ENCODE peak calls at places on chromosomes 3 and 15, in ten cellular contexts. Z, U, G, B, Q, K, Y, H, M and R are unnamed samples.

GRCh38 chr15:40339621-40339945 is 1.2 kb downstream of the CCDC9B start:
- DNase-seq in H (no peak), K (no peak), G (no peak), Y (no peak), M (no peak), Q (no peak), U (no peak), B (no peak), Z (no peak), R (no peak)

GRCh38 chr15:90957105-90957790 is 2.6 kb downstream of the RCCD1 start:
- DNase-seq in B (peak), K (peak), M (peak), Z (no peak), Y (peak), U (peak), H (peak), Q (no peak), G (no peak), R (no peak)

GRCh38 chr3:3133490-3133889 is 6.8 kb downstream of the TRNT1 start:
- DNase-seq in K (no peak), G (no peak), Q (no peak), H (no peak), M (peak), B (no peak), Z (no peak), Y (no peak), U (no peak), R (no peak)

GRCh38 chr15:43776101-43776717 is 557 bp downstream of the ELL3 start:
- DNase-seq in Y (peak), Z (no peak), M (no peak), H (no peak), U (peak), Q (peak), G (no peak), K (no peak), B (no peak), R (peak)

GRCh38 chr3:46986782-46987484 is 7.5 kb downstream of the NBEAL2 start:
- DNase-seq in K (no peak), M (no peak), B (no peak), Q (no peak), Y (no peak), H (no peak), Z (no peak), U (no peak), G (no peak), R (no peak)

GRCh38 chr15:83285979-83286553 is 1.6 kb upstream of the BNC1 start:
- DNase-seq in Y (no peak), H (no peak), U (no peak), M (peak), Z (no peak), G (peak), K (peak), Q (no peak), B (peak), R (no peak)

GRCh38 chr3:195754906-195755305 is 34.1 kb downstream of the MUC20 start:
- DNase-seq in K (no peak), Z (no peak), B (no peak), H (peak), U (no peak), Y (no peak), M (no peak), G (no peak), Q (no peak), R (no peak)

GRCh38 chr3:177995733-177996085 is 540.5 kb upstream of the KCNMB2 start:
- DNase-seq in Q (no peak), G (no peak), K (no peak), M (no peak), B (no peak), Y (no peak), H (no peak), U (no peak), Z (no peak), R (no peak)

GRCh38 chr3:39205131-39205530 is 12.7 kb upstream of the XIRP1 start:
- DNase-seq in H (peak), K (no peak), U (no peak), Q (no peak), Y (no peak), B (no peak), M (no peak), Z (no peak), G (no peak), R (no peak)

GRCh38 chr3:53772562-53773329 is 73.5 kb downstream of the CHDH start:
- DNase-seq in M (peak), G (no peak), H (no peak), Z (no peak), K (peak), U (no peak), Y (no peak), Q (no peak), B (no peak), R (no peak)

GRCh38 chr3:116445291-116445841 is at the start of gene LSAMP:
- DNase-seq in H (no peak), M (peak), Z (no peak), B (peak), G (no peak), Y (peak), Q (no peak), K (peak), U (peak), R (no peak)

GRCh38 chr3:171811059-171811912 is 1.0 kb upstream of the PLD1 start:
- DNase-seq in U (no peak), M (peak), H (no peak), Z (no peak), Y (no peak), Q (peak), B (peak), K (peak), G (peak), R (no peak)

GRCh38 chr3:151579571-151580270 is 118.9 kb upstream of the IGSF10 start:
- DNase-seq in G (no peak), Y (no peak), Q (peak), M (no peak), B (peak), H (no peak), K (peak), U (no peak), Z (no peak), R (no peak)

GRCh38 chr3:95629802-95630201 is 1184.6 kb upstream of the EPHA6 start:
- DNase-seq in G (no peak), Z (no peak), U (no peak), M (no peak), H (no peak), K (no peak), Q (no peak), B (no peak), Y (no peak), R (no peak)

GRCh38 chr3:54706783-54707182 is 221.1 kb downstream of the LRTM1 start:
- DNase-seq in H (no peak), M (no peak), G (no peak), B (no peak), U (no peak), Y (no peak), K (no peak), Q (no peak), Z (no peak), R (no peak)

GRCh38 chr3:15102256-15102655 is 3.3 kb upstream of the RBSN start:
- DNase-seq in K (no peak), B (no peak), M (no peak), Z (no peak), Y (no peak), G (no peak), H (no peak), U (no peak), Q (peak), R (no peak)

GRCh38 chr3:10594915-10595314 is 89.5 kb upstream of the ATP2B2 start:
- DNase-seq in K (peak), Z (peak), H (no peak), Q (peak), Y (peak), B (peak), U (no peak), G (peak), M (peak), R (peak)

GRCh38 chr3:195539479-195539878 is 3.6 kb downstream of the PPP1R2 start:
- DNase-seq in U (no peak), Z (no peak), M (no peak), B (no peak), G (no peak), K (no peak), Q (no peak), H (no peak), Y (no peak), R (no peak)

GRCh38 chr15:88513195-88513594 is 33.3 kb downstream of the DET1 start:
- DNase-seq in G (no peak), Q (no peak), H (no peak), B (no peak), Y (no peak), M (peak), Z (no peak), U (no peak), K (peak), R (no peak)

GRCh38 chr3:63193647-63194046 is 84.5 kb upstream of the SYNPR start:
- DNase-seq in U (no peak), M (no peak), Z (no peak), H (no peak), Y (no peak), G (no peak), B (peak), K (peak), Q (no peak), R (no peak)

DNA sequence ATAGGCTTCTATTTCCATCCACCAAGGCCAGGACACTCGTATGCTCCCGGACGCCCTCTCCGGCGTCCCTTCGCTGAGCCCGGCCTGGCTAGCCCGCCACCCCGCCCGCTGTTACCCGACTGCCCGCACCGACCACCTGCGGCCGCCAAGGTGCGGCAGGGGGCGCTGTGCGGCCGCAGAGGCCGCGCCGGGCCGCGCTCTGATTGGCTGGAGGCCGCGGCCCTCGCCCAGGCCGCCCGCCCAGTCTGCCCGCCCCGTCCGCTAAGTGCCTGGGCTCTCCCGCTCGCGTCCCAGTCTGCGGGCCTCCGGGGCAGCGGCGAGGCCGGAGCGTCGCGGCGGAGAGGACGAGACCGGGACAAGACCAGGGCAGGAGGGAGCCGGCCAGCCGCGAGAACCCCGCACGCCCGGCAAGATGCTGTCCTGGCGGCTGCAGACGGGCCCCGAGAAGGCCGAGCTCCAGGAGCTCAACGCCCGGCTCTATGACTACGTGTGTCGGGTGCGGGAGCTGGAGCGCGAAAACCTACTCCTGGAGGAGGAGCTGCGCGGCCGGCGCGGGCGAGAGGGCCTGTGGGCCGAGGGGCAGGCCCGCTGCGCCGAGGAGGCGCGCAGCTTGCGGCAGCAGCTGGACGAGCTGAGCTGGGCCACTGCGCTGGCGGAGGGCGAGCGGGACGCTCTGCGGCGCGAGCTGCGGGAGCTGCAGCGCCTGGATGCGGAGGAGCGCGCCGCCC is at the start of gene SYNM:
- DNase-seq in Q (peak), Y (peak), Z (no peak), K (peak), B (peak), U (peak), H (peak), M (peak), G (peak), R (peak)
- TF ChIP-seq CTCF in Q (peak), Y (peak), Z (no peak), K (peak), B (no peak), U (peak), H (peak), M (peak), G (peak), R (peak)

GRCh38 chr3:22117751-22118346 is 366.8 kb upstream of the ZNF385D start:
- DNase-seq in Z (no peak), G (no peak), H (no peak), M (peak), U (no peak), B (peak), Y (no peak), Q (no peak), K (peak), R (no peak)
- TF ChIP-seq CTCF in Z (no peak), G (peak), H (peak), M (peak), U (peak), B (peak), Y (peak), Q (peak), K (peak), R (peak)

GRCh38 chr3:109731639-109732473 is 394.5 kb upstream of the DPPA4 start:
- DNase-seq in H (no peak), U (peak), Z (peak), G (peak), Q (no peak), Y (peak), K (peak), B (peak), M (peak), R (peak)
- TF ChIP-seq CTCF in H (peak), U (peak), Z (peak), G (peak), Q (peak), Y (peak), K (peak), B (peak), M (peak), R (peak)

GRCh38 chr15:60390931-60391501 is 6.8 kb downstream of the ANXA2 start:
- DNase-seq in M (peak), Y (no peak), U (no peak), H (no peak), K (peak), Q (peak), B (peak), G (no peak), Z (no peak), R (no peak)
- TF ChIP-seq CTCF in M (peak), Y (no peak), U (no peak), H (peak), K (peak), Q (no peak), B (no peak), G (peak), Z (no peak), R (no peak)

GRCh38 chr3:32237670-32238026 is 832 bp upstream of the CMTM8 start:
- DNase-seq in B (no peak), U (no peak), G (no peak), M (no peak), H (no peak), Z (no peak), K (no peak), Q (no peak), Y (no peak), R (no peak)
- TF ChIP-seq CTCF in B (no peak), U (no peak), G (no peak), M (no peak), H (no peak), Z (no peak), K (no peak), Q (no peak), Y (no peak), R (no peak)

GRCh38 chr15:101017041-101017754 is 98.0 kb downstream of the LRRK1 start:
- DNase-seq in Z (no peak), G (no peak), Q (no peak), Y (peak), U (no peak), B (no peak), K (no peak), M (peak), H (no peak), R (no peak)

GRCh38 chr15:101016581-101016980 is 97.4 kb downstream of the LRRK1 start:
- DNase-seq in Q (no peak), H (no peak), Y (no peak), M (no peak), U (no peak), Z (no peak), G (no peak), B (no peak), K (no peak), R (no peak)

GRCh38 chr15:101014276-101014675 is 95.1 kb downstream of the LRRK1 start:
- DNase-seq in K (no peak), B (no peak), Y (no peak), M (no peak), H (no peak), U (no peak), Q (no peak), Z (no peak), G (no peak), R (no peak)

GRCh38 chr15:101013769-101014223 is 94.6 kb downstream of the LRRK1 start:
- DNase-seq in K (no peak), Y (no peak), Z (no peak), U (no peak), Q (no peak), M (no peak), B (no peak), G (no peak), H (no peak), R (no peak)

DNA sequence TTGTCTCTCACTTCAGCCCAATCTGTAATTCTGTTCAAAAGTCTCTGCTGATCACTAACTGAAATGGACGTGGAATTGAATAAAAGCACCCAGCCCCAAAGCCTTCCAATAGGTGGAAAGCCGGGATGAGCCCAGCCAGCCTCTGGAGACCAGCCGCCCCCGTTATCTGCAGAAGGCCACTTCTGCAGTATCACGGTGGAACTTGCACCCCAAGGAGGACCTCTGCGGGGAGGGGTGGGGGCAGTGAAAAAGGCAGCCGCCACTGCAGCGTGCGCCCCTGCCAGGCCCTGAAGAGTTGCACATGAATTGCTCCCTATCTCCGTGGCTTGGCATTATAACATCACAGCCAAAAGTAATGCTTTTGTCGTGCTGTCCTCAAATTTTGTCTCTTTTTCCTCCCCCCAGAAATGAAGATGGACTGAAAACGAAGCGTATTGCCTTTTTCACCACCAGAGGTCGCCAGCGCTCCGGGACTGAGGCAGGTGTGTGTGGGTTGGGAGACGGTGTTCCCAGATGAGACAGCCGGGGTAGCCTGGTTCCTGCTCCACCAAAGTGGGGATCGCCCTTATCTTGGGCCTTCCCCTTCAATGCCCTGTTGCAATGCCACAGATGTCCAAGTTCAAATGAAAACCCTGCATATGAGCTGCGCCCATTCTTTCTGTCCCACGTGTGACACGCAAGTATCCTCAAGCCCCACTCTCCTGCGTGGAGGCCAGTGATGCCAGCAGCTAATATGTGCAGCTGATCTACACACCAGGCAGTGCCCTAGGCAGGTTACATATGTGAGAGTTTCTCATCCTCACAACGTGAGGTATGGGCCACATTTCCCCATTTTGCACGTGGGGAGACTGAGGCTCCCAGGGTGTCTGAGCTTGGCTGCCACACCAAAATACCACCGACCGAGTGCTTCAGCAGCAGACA is 96.0 kb downstream of the LRRK1 start:
- DNase-seq in Y (peak), H (no peak), Q (peak), B (peak), M (peak), G (peak), Z (peak), U (peak), K (peak), R (peak)
- TF ChIP-seq CTCF in Y (peak), H (peak), Q (peak), B (peak), M (peak), G (peak), Z (peak), U (peak), K (peak), R (peak)

GRCh38 chr3:64387688-64388087 is 162.4 kb upstream of the PRICKLE2 start:
- DNase-seq in H (no peak), Z (no peak), U (no peak), B (no peak), M (no peak), G (no peak), K (no peak), Q (no peak), Y (no peak), R (no peak)

GRCh38 chr3:64388886-64389285 is 163.6 kb upstream of the PRICKLE2 start:
- DNase-seq in K (no peak), M (no peak), G (no peak), Y (no peak), Q (no peak), H (no peak), Z (no peak), U (no peak), B (no peak), R (no peak)

GRCh38 chr3:64384561-64384960 is 159.3 kb upstream of the PRICKLE2 start:
- DNase-seq in Z (no peak), G (no peak), K (no peak), H (no peak), M (no peak), Y (no peak), B (no peak), U (no peak), Q (no peak), R (no peak)

GRCh38 chr3:64382171-64382570 is 156.9 kb upstream of the PRICKLE2 start:
- DNase-seq in Q (no peak), Z (no peak), M (peak), Y (no peak), H (no peak), U (no peak), B (no peak), K (no peak), G (no peak), R (no peak)

DNA sequence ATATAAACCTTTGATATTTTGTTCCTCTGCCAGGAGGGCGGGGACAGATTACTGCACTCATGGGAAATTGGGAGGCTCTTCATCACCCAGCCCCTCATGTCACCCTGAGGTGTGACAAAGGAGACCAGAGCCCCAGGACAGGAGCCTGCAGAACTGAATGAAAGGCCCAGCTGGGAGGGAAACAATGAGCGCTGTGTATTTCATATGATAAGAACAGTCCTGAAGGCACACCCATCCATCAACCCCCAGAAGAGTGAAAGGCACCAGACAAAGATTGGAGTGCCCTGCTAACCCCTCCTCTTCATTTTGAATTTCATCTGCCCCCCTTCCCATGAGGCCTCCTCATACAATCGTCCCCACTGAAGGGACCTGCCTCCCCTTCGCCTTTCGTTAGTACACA is 160.0 kb upstream of the PRICKLE2 start:
- DNase-seq in B (no peak), M (no peak), Y (no peak), H (no peak), K (no peak), G (no peak), Q (no peak), Z (no peak), U (no peak), R (no peak)
- TF ChIP-seq CTCF in B (no peak), M (no peak), Y (no peak), H (no peak), K (no peak), G (no peak), Q (no peak), Z (no peak), U (no peak), R (no peak)

GRCh38 chr3:179375091-179375999 is 27.8 kb downstream of the MFN1 start:
- DNase-seq in K (no peak), Y (no peak), Q (no peak), U (no peak), B (no peak), M (no peak), G (no peak), H (no peak), Z (no peak), R (no peak)

GRCh38 chr3:179376474-179376873 is 29.0 kb downstream of the MFN1 start:
- DNase-seq in Z (no peak), U (no peak), G (no peak), M (no peak), H (no peak), K (no peak), Q (no peak), B (no peak), Y (no peak), R (no peak)

GRCh38 chr3:179373938-179374337 is 26.4 kb downstream of the MFN1 start:
- DNase-seq in Y (no peak), M (no peak), U (no peak), B (no peak), H (no peak), G (no peak), Q (no peak), Z (no peak), K (no peak), R (no peak)
- TF ChIP-seq CTCF in Y (peak), M (no peak), U (no peak), B (no peak), H (no peak), G (no peak), Q (no peak), Z (no peak), K (no peak), R (no peak)

GRCh38 chr3:183823963-183824362 is 1.4 kb downstream of the MAP6D1 start:
- DNase-seq in Y (no peak), M (no peak), K (no peak), H (no peak), B (no peak), Q (no peak), G (no peak), U (no peak), Z (no peak), R (no peak)

GRCh38 chr3:183824761-183825379 is 507 bp downstream of the MAP6D1 start:
- DNase-seq in K (no peak), Q (no peak), U (peak), B (no peak), H (no peak), Z (no peak), G (peak), Y (no peak), M (no peak), R (no peak)

GRCh38 chr3:183826448-183826847 is 1.1 kb upstream of the MAP6D1 start:
- DNase-seq in M (no peak), G (no peak), H (no peak), K (no peak), U (peak), B (no peak), Q (peak), Y (no peak), Z (no peak), R (no peak)

GRCh38 chr3:183826854-183827253 is 1.5 kb upstream of the MAP6D1 start:
- DNase-seq in Q (no peak), Y (no peak), U (no peak), H (no peak), Z (no peak), G (no peak), M (no peak), B (no peak), K (no peak), R (no peak)

GRCh38 chr3:183825380-183826161 is at the start of gene MAP6D1:
- DNase-seq in Z (no peak), U (peak), Y (peak), M (peak), K (peak), Q (peak), H (no peak), G (peak), B (peak), R (peak)
- TF ChIP-seq CTCF in Z (no peak), U (peak), Y (no peak), M (peak), K (peak), Q (peak), H (peak), G (peak), B (peak), R (peak)